ENCODE peak calls at places on chromosomes 1 and 21, in nine cellular contexts. F, Z, W, R, O, S, B, G and I are unnamed samples.

GRCh38 chr1:2318294-2319278 is 72.8 kb downstream of the MORN1 start:
- DNase-seq in R (no peak), O (no peak), G (no peak), F (no peak), S (no peak), W (no peak), Z (no peak), B (no peak), I (no peak)

GRCh38 chr21:26210614-26211013 is 40.0 kb upstream of the APP start:
- DNase-seq in Z (no peak), W (no peak), S (no peak), O (no peak), B (no peak), R (no peak), G (no peak), F (no peak), I (no peak)

GRCh38 chr21:40339050-40339449 is 471.8 kb downstream of the PCP4 start:
- DNase-seq in W (no peak), B (no peak), F (no peak), G (no peak), S (no peak), R (peak; percentile 11), O (no peak), Z (no peak), I (no peak)

GRCh38 chr21:18289876-18290275 is 45.2 kb downstream of the CHODL start:
- DNase-seq in W (no peak), G (no peak), Z (no peak), R (no peak), O (no peak), F (no peak), B (no peak), S (no peak), I (no peak)

GRCh38 chr1:109806733-109807397 is 43.1 kb upstream of the EPS8L3 start:
- DNase-seq in S (no peak), B (no peak), W (peak; percentile 12), Z (no peak), F (no peak), G (peak; percentile 54), R (no peak), O (no peak), I (no peak)

GRCh38 chr1:228555074-228555989 is 68.2 kb downstream of the RNF187 start:
- DNase-seq in R (no peak), B (no peak), W (no peak), O (no peak), F (no peak), S (no peak), G (no peak), Z (peak; percentile 27), I (no peak)

GRCh38 chr1:236623371-236624166 is 19.3 kb upstream of the HEATR1 start:
- DNase-seq in F (no peak), W (no peak), R (no peak), O (no peak), G (no peak), S (no peak), Z (no peak), B (peak; percentile 57), I (no peak)

GRCh38 chr1:31031330-31032143 is 34.0 kb downstream of the PUM1 start:
- DNase-seq in G (no peak), F (no peak), S (no peak), W (no peak), B (no peak), Z (no peak), O (no peak), R (no peak), I (no peak)

GRCh38 chr1:227766015-227766634 is 30.9 kb downstream of the SNAP47 start:
- DNase-seq in R (peak; percentile 51), S (peak; percentile 33), F (no peak), G (no peak), B (no peak), W (no peak), Z (no peak), O (no peak), I (no peak)

GRCh38 chr1:223712856-223713494 is 636 bp downstream of the CAPN2 start:
- DNase-seq in B (no peak), G (no peak), F (peak; percentile 47), S (no peak), R (peak; percentile 38), W (peak; percentile 46), Z (no peak), O (peak; percentile 44), I (no peak)

GRCh38 chr1:28775121-28775942 is 36.6 kb upstream of the OPRD1 start:
- DNase-seq in O (no peak), G (peak; percentile 77), B (peak; percentile 25), S (peak; percentile 36), R (peak; percentile 88), F (peak; percentile 80), W (peak; percentile 69), Z (no peak), I (no peak)

GRCh38 chr1:93608188-93609109 is 73.2 kb downstream of the BCAR3 start:
- DNase-seq in O (no peak), Z (peak; percentile 79), G (peak; percentile 46), W (no peak), B (no peak), R (no peak), F (peak; percentile 40), S (peak; percentile 31), I (no peak)

GRCh38 chr1:110677016-110677415 is 2.3 kb upstream of the KCNA3 start:
- DNase-seq in W (no peak), O (no peak), S (no peak), G (no peak), R (no peak), B (no peak), F (no peak), Z (no peak), I (no peak)

GRCh38 chr1:7407980-7408770 is 362.9 kb upstream of the VAMP3 start:
- DNase-seq in S (no peak), F (no peak), Z (no peak), G (no peak), B (no peak), O (no peak), R (peak; percentile 0), W (no peak), I (no peak)

GRCh38 chr1:198330982-198331620 is 174.3 kb downstream of the NEK7 start:
- DNase-seq in S (peak; percentile 29), O (no peak), Z (no peak), W (no peak), G (no peak), B (no peak), F (no peak), R (no peak), I (no peak)

GRCh38 chr1:66371233-66372005 is 162.5 kb upstream of the SGIP1 start:
- DNase-seq in S (peak; percentile 85), W (no peak), O (no peak), B (peak; percentile 89), Z (no peak), G (peak; percentile 39), R (no peak), F (no peak), I (no peak)

GRCh38 chr1:176543360-176544136 is 80.6 kb downstream of the PAPPA2 start:
- DNase-seq in F (no peak), W (no peak), Z (no peak), S (no peak), O (no peak), B (no peak), R (no peak), G (no peak), I (no peak)

GRCh38 chr1:24186993-24187790 is at the start of gene IFNLR1:
- DNase-seq in B (no peak), F (peak; percentile 50), G (no peak), W (peak; percentile 33), S (no peak), O (peak; percentile 83), R (peak; percentile 68), Z (peak; percentile 89), I (no peak)

GRCh38 chr1:178612261-178612660 is 99.4 kb downstream of the TEX35 start:
- DNase-seq in R (no peak), S (peak; percentile 83), O (no peak), W (no peak), F (no peak), Z (no peak), B (peak; percentile 28), G (peak; percentile 79), I (no peak)

GRCh38 chr1:2982615-2983318 is 38.5 kb upstream of the ACTRT2 start:
- DNase-seq in O (no peak), F (peak; percentile 7), G (no peak), W (no peak), R (no peak), S (no peak), Z (no peak), B (no peak), I (no peak)

GRCh38 chr1:170198090-170198489 is 52.3 kb downstream of the NTMT2 start:
- DNase-seq in W (no peak), R (no peak), O (no peak), G (no peak), Z (no peak), B (no peak), S (no peak), F (no peak), I (no peak)
- H3K27ac ChIP-seq in W (no peak overlapping the region), R (no peak overlapping the region), O (no peak overlapping the region), G (no peak overlapping the region), Z (no peak overlapping the region), B (no peak overlapping the region), S (no peak overlapping the region), F (no peak overlapping the region), I (no peak overlapping the region)

GRCh38 chr1:43834280-43835140 is 99.1 kb upstream of the ARTN start:
- DNase-seq in G (peak; percentile 11), O (no peak), S (no peak), R (no peak), Z (no peak), B (peak; percentile 72), W (no peak), F (no peak), I (no peak)
- H3K27ac ChIP-seq in G (peak overlapping the region; percentile 15), O (no peak overlapping the region), S (no peak overlapping the region), R (peak overlapping the region; percentile 5), Z (peak overlapping the region; percentile 85), B (peak overlapping the region; percentile 68), W (peak overlapping the region; percentile 54), F (peak overlapping the region; percentile 69), I (no peak overlapping the region)

GRCh38 chr1:33326690-33327300 is 5.9 kb upstream of the A3GALT2 start:
- DNase-seq in O (no peak), W (no peak), R (no peak), G (no peak), F (no peak), S (no peak), B (no peak), Z (no peak), I (no peak)
- H3K27ac ChIP-seq in O (no peak overlapping the region), W (peak overlapping the region; percentile 42), R (no peak overlapping the region), G (no peak overlapping the region), F (peak overlapping the region; percentile 99), S (peak overlapping the region; percentile 23), B (peak overlapping the region; percentile 70), Z (no peak overlapping the region), I (peak overlapping the region; percentile 60)

DNA sequence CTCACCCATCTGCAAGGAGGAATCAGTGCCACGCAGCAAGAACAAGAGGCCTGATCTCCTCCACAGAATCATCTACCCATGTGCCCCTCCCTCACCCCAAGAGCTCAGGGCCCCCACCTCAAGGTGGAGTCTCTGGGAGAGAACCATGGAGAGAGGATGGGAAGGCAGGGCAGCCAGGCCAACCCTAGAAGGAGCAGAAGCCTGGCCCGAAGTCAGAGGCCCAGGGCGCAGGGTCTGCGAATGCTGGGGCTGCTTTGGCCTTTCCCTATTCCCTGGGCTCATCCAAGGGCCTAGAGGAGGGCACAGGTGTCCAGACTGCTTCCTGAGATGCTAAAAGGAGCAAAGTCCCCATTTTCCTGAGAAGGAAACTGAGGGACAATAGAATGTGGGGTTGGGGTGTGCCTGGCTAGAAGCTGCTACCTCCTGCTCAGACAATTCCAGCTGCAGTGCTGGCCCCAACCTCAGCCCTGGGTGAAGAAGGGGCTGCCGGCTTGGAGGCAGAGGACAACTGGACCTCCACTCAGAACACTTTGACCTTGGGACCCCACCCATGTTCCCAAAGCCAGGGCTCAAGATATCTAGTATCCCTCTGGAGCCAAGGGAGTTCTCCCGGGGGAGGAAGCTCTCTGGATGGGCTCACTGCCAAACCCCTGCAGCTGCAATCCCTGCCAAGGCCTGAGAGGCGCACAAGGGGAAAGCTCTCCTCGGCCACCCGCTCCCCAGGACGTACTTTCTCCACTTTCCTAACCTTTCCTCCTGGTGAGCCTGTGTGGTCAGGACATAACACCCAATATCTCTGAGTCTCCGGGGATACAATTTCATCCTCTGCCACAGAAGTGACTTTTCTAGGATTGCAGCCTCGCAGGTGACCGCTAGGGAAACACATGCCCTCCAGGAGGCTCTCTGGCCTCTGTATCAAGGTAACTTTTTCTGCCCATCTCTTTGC is 16.6 kb upstream of the LEMD1 start:
- DNase-seq in G (peak; percentile 73), S (peak; percentile 65), Z (peak; percentile 83), B (peak; percentile 72), W (peak; percentile 89), F (peak; percentile 86), O (peak; percentile 83), R (peak; percentile 85), I (no peak)
- H3K27ac ChIP-seq in G (no peak overlapping the region), S (no peak overlapping the region), Z (no peak overlapping the region), B (no peak overlapping the region), W (peak overlapping the region; percentile 43), F (peak overlapping the region; percentile 78), O (no peak overlapping the region), R (peak overlapping the region; percentile 37), I (no peak overlapping the region)